ENCODE peak calls at places on chromosome 1, in ten cellular contexts. S is heart right ventricle; L is tibial artery; G is AG04450; R is adrenal gland; E is CD8-positive, alpha-beta memory T cell; N is tibial nerve; Z is naive thymus-derived CD4-positive, alpha-beta T cell; V is PC-3; Q is neuronal stem cell. C is an unnamed sample.

GRCh38 chr1:220123889-220124288 is 30.0 kb downstream of the IARS2 start:
- DNase-seq in R (no peak), L (no peak), Z (no peak), S (no peak), N (no peak), G (no peak), V (peak; percentile 27), Q (no peak), E (no peak), C (no peak)

GRCh38 chr1:998051-998821 is 1.7 kb downstream of the HES4 start:
- DNase-seq in Q (no peak), S (peak; percentile 16), N (no peak), L (no peak), G (no peak), R (no peak), Z (peak; percentile 23), V (no peak), E (no peak), C (no peak)

GRCh38 chr1:188371295-188371806 is 1542.6 kb downstream of the PLA2G4A start:
- DNase-seq in Z (no peak), Q (no peak), S (no peak), G (no peak), R (no peak), N (no peak), V (peak; percentile 48), L (no peak), E (no peak), C (no peak)

GRCh38 chr1:5354681-5355080 is 637.5 kb downstream of the NPHP4 start:
- DNase-seq in Z (no peak), L (no peak), N (no peak), G (no peak), V (no peak), E (no peak), R (no peak), S (no peak), Q (no peak), C (no peak)

GRCh38 chr1:181416268-181416855 is 67.0 kb upstream of the CACNA1E start:
- DNase-seq in E (no peak), S (no peak), Z (no peak), V (no peak), L (no peak), G (no peak), N (no peak), Q (no peak), R (no peak), C (peak; percentile 67)

GRCh38 chr1:87404306-87404705 is 75.6 kb downstream of the LMO4 start:
- DNase-seq in S (no peak), Q (no peak), N (no peak), V (peak; percentile 65), Z (no peak), E (peak; percentile 3), R (no peak), L (no peak), G (no peak), C (no peak)

GRCh38 chr1:109535971-109536491 is 3.6 kb upstream of the GPR61 start:
- DNase-seq in G (no peak), S (peak; percentile 66), L (no peak), R (no peak), Q (no peak), Z (no peak), V (no peak), N (no peak), E (no peak), C (peak; percentile 82)

GRCh38 chr1:200364121-200364759 is 45.6 kb downstream of the ZNF281 start:
- DNase-seq in L (no peak), S (no peak), Q (no peak), G (no peak), V (peak; percentile 56), Z (no peak), E (no peak), N (no peak), R (no peak), C (no peak)

GRCh38 chr1:162206749-162207635 is 137.5 kb downstream of the NOS1AP start:
- DNase-seq in Z (no peak), Q (no peak), V (peak; percentile 83), R (peak; percentile 13), S (peak; percentile 18), G (no peak), N (no peak), E (no peak), L (no peak), C (no peak)

GRCh38 chr1:31579374-31579773 is 3.1 kb downstream of the TINAGL1 start:
- DNase-seq in R (no peak), Z (no peak), G (no peak), L (no peak), N (no peak), V (no peak), E (no peak), S (peak; percentile 73), Q (no peak), C (peak; percentile 13)

GRCh38 chr1:9586147-9586766 is 2.5 kb upstream of the TMEM201 start:
- DNase-seq in L (no peak), Z (no peak), Q (no peak), S (no peak), V (no peak), G (no peak), E (no peak), N (no peak), R (no peak), C (no peak)

GRCh38 chr1:231626535-231626950 is at the start of gene DISC1:
- DNase-seq in G (peak; percentile 93), V (peak; percentile 97), L (peak; percentile 85), N (peak; percentile 81), S (peak; percentile 84), R (peak; percentile 88), E (peak; percentile 66), Z (peak; percentile 66), Q (peak; percentile 83), C (peak; percentile 77)

GRCh38 chr1:1307261-1307907 is 346 bp downstream of the ACAP3 start:
- DNase-seq in R (peak; percentile 47), L (peak; percentile 37), Q (no peak), E (peak; percentile 10), S (peak; percentile 48), G (no peak), V (peak; percentile 47), Z (peak; percentile 54), N (no peak), C (peak; percentile 44)

DNA sequence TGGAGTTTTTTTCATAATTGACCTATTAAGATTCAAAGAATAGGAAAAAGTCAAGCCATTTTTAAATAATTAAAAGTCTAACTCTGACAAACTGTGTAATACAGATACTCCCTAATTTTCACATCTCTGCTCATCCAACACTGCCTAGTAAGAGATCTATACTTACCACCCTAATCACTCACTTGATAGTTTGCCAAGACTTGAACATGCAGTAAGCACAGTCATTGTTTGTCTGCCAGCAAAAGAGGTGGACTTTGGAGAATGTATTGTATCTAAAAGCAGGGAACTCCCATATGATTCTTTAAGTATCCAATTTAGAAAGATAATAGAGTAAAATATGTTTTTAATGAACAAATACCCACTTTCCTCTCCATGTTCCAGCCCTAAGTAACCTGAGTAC is 15.5 kb downstream of the TMEM59 start:
- DNase-seq in L (no peak), G (no peak), N (no peak), E (no peak), S (no peak), V (peak; percentile 23), Q (no peak), Z (no peak), R (no peak), C (peak; percentile 45)
- H3K9me3 ChIP-seq in L (no peaks in the 10 kb centered on the region), G (no peaks in the 10 kb centered on the region), N (no peaks in the 10 kb centered on the region), E (no peaks in the 10 kb centered on the region), S (no peaks in the 10 kb centered on the region), V (no peaks in the 10 kb centered on the region), Q (no peaks in the 10 kb centered on the region), Z (no peaks in the 10 kb centered on the region), R (no peaks in the 10 kb centered on the region), C (no peaks in the 10 kb centered on the region)

GRCh38 chr1:37478890-37479254 is 4.5 kb downstream of the ZC3H12A start:
- DNase-seq in Q (no peak), L (no peak), V (peak; percentile 46), G (no peak), E (peak; percentile 68), Z (peak; percentile 50), R (no peak), N (no peak), S (no peak), C (no peak)
- H3K4me3 ChIP-seq in Q (no peak overlapping the region), L (peak overlapping the region; percentile 45), V (peak overlapping the region; percentile 71), G (peak overlapping the region; percentile 47), E (peak overlapping the region; percentile 99), Z (peak overlapping the region; percentile 87), R (no peak overlapping the region), N (peak overlapping the region; percentile 23), S (peak overlapping the region; percentile 39), C (no peak overlapping the region)

GRCh38 chr1:171545523-171545922 is 60.2 kb downstream of the PRRC2C start:
- DNase-seq in V (no peak), S (no peak), G (no peak), R (no peak), Q (no peak), Z (no peak), L (no peak), N (no peak), E (no peak), C (no peak)

DNA sequence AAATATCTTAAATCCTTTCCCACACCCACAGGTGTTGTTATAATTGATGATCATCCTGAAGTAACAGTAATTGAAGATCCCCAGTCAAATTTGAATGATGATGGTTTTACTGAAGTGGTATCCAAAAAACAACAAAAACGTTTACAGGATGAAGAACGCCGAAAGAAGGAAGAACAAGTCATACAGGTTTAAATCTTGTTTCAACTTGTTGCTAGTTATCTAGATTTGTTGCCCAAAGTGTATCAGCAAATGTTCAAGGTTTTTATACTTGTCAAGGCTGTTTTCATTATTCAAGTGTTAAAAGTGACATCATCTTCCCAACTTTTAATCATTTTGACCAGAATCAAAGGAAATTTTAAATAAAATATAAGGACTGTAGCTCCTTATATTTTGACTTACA is 64.7 kb downstream of the PRRC2C start:
- DNase-seq in N (no peak), Z (no peak), R (no peak), E (no peak), Q (no peak), V (no peak), G (no peak), S (no peak), L (no peak), C (no peak)
- H3K27ac ChIP-seq in N (no peak overlapping the region), Z (no peak overlapping the region), R (no peak overlapping the region), E (no peak overlapping the region), Q (no peak overlapping the region), V (no peak overlapping the region), G (no peak overlapping the region), S (no peak overlapping the region), L (no peak overlapping the region), C (no peak overlapping the region)

GRCh38 chr1:20093940-20094391 is 24.0 kb downstream of the PLA2G5 start:
- DNase-seq in E (no peak), V (no peak), S (peak; percentile 44), N (peak; percentile 73), L (peak; percentile 91), G (no peak), Q (no peak), Z (no peak), R (no peak), C (peak; percentile 81)

GRCh38 chr1:20090119-20090518 is 20.1 kb downstream of the PLA2G5 start:
- DNase-seq in Q (no peak), G (no peak), R (no peak), Z (no peak), S (no peak), E (no peak), L (no peak), V (no peak), N (no peak), C (no peak)

GRCh38 chr1:20090641-20091040 is 20.6 kb downstream of the PLA2G5 start:
- DNase-seq in N (no peak), V (no peak), E (no peak), Q (no peak), L (no peak), Z (no peak), G (no peak), S (no peak), R (no peak), C (no peak)

GRCh38 chr1:20095564-20096434 is 23.5 kb downstream of the PLA2G2D start:
- DNase-seq in R (no peak), L (no peak), Z (no peak), V (no peak), Q (no peak), E (no peak), N (no peak), S (no peak), G (no peak), C (no peak)

GRCh38 chr1:20093303-20093702 is 23.3 kb downstream of the PLA2G5 start:
- DNase-seq in N (no peak), L (no peak), Q (no peak), G (no peak), E (no peak), R (no peak), S (no peak), Z (no peak), V (no peak), C (no peak)
- H3K9me3 ChIP-seq in N (peaks cover 14% of the 10 kb centered on the region), L (no peaks in the 10 kb centered on the region), Q (no peaks in the 10 kb centered on the region), G (peaks cover 4% of the 10 kb centered on the region), E (no peaks in the 10 kb centered on the region), R (no peaks in the 10 kb centered on the region), S (no peaks in the 10 kb centered on the region), Z (no peaks in the 10 kb centered on the region), V (no peaks in the 10 kb centered on the region), C (no peaks in the 10 kb centered on the region)

C was measured in testis.